ENCODE peak calls at places on chromosomes 16 and 17, in ten cellular contexts. L is mammary epithelial cell; Z is adrenal gland; S is heart right ventricle; Q is testis; Y is vagina; J is ascending aorta; K is prostate gland; R is CD4-positive, alpha-beta T cell; I is OCI-LY7. H is an unnamed sample.

GRCh38 chr17:63703556-63704258 is 3.8 kb upstream of the LIMD2 start:
- DNase-seq in L (no peak), Z (no peak), S (no peak), Q (peak), Y (no peak), J (peak), K (no peak), R (no peak), I (no peak), H (no peak)

GRCh38 chr17:55990332-55991006 is 162.8 kb upstream of the ANKFN1 start:
- DNase-seq in L (no peak), Z (no peak), S (no peak), Q (no peak), Y (no peak), J (no peak), K (no peak), R (no peak), I (no peak), H (peak)

GRCh38 chr16:12314786-12315185 is 338.3 kb downstream of the SNX29 start:
- DNase-seq in L (peak), Z (no peak), S (no peak), Q (no peak), Y (no peak), J (no peak), K (no peak), R (no peak), I (no peak), H (peak)

GRCh38 chr17:61309857-61310256 is 89.8 kb upstream of the TBX2 start:
- DNase-seq in L (peak), Z (no peak), S (no peak), Q (no peak), Y (no peak), J (peak), K (no peak), R (no peak), I (no peak), H (no peak)

GRCh38 chr17:41428591-41429326 is 4.4 kb upstream of the KRT37 start:
- DNase-seq in L (no peak), Z (no peak), S (no peak), Q (no peak), Y (no peak), J (no peak), K (no peak), R (no peak), I (no peak), H (peak)

GRCh38 chr16:1817716-1818115 is 8.9 kb downstream of the HAGH start:
- DNase-seq in L (no peak), Z (peak), S (no peak), Q (no peak), Y (no peak), J (peak), K (no peak), R (no peak), I (no peak), H (no peak)

GRCh38 chr17:72115789-72116520 is 4.9 kb upstream of the SOX9 start:
- DNase-seq in L (peak), Z (no peak), S (no peak), Q (peak), Y (no peak), J (no peak), K (no peak), R (no peak), I (no peak), H (no peak)

GRCh38 chr17:77375917-77376651 is 235.3 kb downstream of the SEC14L1 start:
- DNase-seq in L (peak), Z (peak), S (no peak), Q (peak), Y (no peak), J (no peak), K (no peak), R (peak), I (no peak), H (peak)

GRCh38 chr16:57255686-57256415 is 10.8 kb downstream of the ARL2BP start:
- DNase-seq in L (peak), Z (no peak), S (no peak), Q (no peak), Y (peak), J (peak), K (no peak), R (no peak), I (no peak), H (no peak)

GRCh38 chr16:10256855-10257641 is 74.8 kb upstream of the GRIN2A start:
- DNase-seq in L (peak), Z (peak), S (peak), Q (peak), Y (no peak), J (no peak), K (no peak), R (peak), I (peak), H (peak)

GRCh38 chr17:71635187-71635586 is 485.6 kb upstream of the SOX9 start:
- DNase-seq in L (no peak), Z (no peak), S (no peak), Q (no peak), Y (no peak), J (no peak), K (no peak), R (no peak), I (no peak), H (no peak)

GRCh38 chr17:82751171-82751570 is 694 bp upstream of the TBCD start:
- DNase-seq in L (no peak), Z (peak), S (no peak), Q (no peak), Y (no peak), J (no peak), K (no peak), R (peak), I (no peak), H (no peak)
- H3K27ac ChIP-seq in L (no peak), Z (no peak), S (no peak), Q (peak), Y (peak), J (peak), K (peak), R (no peak), I (peak), H (no peak)

GRCh38 chr16:52562770-52563169 is 15.8 kb upstream of the TOX3 start:
- DNase-seq in L (no peak), Z (no peak), S (no peak), Q (no peak), Y (no peak), J (no peak), K (no peak), R (no peak), I (no peak), H (no peak)
- H3K27ac ChIP-seq in L (no peak), Z (no peak), S (no peak), Q (no peak), Y (no peak), J (no peak), K (no peak), R (no peak), I (no peak), H (no peak)

DNA sequence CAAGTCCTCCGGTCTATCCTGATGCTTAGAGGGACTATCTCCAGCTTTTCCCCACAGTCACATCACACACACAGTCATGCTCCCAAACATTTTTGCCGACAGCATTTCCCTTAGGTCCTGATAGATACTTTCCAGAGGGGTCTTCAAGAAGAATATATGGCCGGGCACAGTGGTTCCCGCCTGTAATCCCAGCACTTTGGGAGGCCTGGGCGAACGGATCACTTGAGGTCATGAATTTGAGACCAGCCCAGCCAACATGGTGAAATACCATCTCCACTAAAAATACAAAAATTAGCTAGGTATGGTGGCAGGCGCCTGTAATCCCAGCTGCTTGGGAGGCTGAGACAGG is 4.3 kb upstream of the GIP start:
- DNase-seq in L (no peak), Z (no peak), S (no peak), Q (no peak), Y (no peak), J (no peak), K (no peak), R (no peak), I (no peak), H (no peak)
- H3K27ac ChIP-seq in L (no peak), Z (no peak), S (no peak), Q (no peak), Y (no peak), J (no peak), K (no peak), R (no peak), I (no peak), H (peak)

DNA sequence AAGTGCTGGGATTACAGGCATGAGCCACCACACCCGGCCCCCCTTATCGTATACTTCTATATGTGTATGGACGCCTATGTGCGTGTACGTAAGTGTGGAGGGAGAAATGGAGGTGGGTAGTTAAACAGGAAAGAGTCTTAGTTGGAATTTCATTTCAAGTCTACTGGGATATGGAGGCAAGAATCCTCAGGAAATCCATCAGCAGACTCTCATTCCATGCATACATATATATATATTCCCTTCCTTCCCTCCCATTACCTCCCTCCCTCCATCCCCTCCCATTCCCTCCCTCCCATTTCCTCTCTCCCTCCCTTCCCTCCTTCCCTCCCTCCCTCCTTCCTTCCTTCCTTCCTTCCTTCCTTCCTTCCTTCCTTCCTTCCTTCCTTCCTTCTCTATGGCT is 391.7 kb upstream of the RBFOX1 start:
- DNase-seq in L (no peak), Z (no peak), S (no peak), Q (no peak), Y (no peak), J (no peak), K (no peak), R (no peak), I (no peak), H (no peak)
- H3K27ac ChIP-seq in L (no peak), Z (no peak), S (no peak), Q (no peak), Y (no peak), J (no peak), K (no peak), R (no peak), I (no peak), H (no peak)

GRCh38 chr16:19884611-19885455 is at the start of gene GPRC5B:
- DNase-seq in L (no peak), Z (peak), S (peak), Q (peak), Y (no peak), J (no peak), K (peak), R (peak), I (peak), H (peak)
- H3K27ac ChIP-seq in L (no peak), Z (no peak), S (peak), Q (peak), Y (peak), J (peak), K (peak), R (no peak), I (no peak), H (peak)

GRCh38 chr17:68135141-68135887 is 99.8 kb downstream of the KPNA2 start:
- DNase-seq in L (no peak), Z (no peak), S (no peak), Q (no peak), Y (no peak), J (no peak), K (no peak), R (no peak), I (no peak), H (no peak)
- H3K27ac ChIP-seq in L (no peak), Z (no peak), S (no peak), Q (no peak), Y (no peak), J (no peak), K (no peak), R (no peak), I (no peak), H (no peak)

DNA sequence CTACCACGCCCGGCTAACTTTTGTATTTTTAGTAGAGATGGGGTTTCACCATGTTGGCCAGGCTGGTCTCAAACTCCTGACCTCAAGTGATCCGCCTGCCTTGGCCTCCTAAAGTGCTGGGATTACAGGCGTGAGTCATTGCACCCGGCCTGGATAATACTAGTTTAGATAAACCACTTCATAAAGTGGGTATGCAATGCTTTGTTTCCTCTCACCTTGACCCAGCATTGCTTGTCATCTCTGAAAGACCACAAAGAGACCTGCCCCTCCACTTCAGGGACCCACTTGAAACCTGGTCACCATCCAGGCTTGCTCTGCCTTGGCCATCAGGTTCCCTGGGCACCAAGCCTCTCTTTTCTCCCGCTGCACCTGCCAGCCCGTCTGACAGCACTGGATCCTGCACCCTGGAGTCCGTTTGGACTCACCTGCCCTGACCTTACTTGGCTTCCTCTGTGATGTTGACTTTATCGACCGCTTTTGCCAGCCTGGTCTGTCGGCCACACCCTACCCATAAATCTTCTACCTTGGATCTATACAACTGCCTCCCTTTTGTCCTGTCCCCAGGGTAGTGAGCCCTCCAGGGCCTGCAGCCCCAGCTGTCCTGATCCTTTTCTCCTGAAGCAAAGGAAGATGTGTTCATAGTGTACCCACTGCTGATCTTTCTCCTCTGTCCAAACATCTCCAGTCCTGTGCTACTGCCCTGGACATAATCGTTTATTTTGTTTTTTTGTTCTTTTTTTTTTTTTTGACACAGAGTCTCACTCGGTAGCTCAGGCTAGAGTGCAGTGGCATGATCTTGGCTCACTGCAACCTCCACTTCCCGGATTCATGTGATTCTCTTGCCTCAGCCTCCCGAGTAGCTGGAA is 12.7 kb upstream of the ZG16 start:
- DNase-seq in L (no peak), Z (no peak), S (no peak), Q (no peak), Y (no peak), J (no peak), K (peak), R (no peak), I (no peak), H (no peak)
- H3K27ac ChIP-seq in L (no peak), Z (no peak), S (no peak), Q (no peak), Y (no peak), J (no peak), K (peak), R (no peak), I (no peak), H (no peak)

DNA sequence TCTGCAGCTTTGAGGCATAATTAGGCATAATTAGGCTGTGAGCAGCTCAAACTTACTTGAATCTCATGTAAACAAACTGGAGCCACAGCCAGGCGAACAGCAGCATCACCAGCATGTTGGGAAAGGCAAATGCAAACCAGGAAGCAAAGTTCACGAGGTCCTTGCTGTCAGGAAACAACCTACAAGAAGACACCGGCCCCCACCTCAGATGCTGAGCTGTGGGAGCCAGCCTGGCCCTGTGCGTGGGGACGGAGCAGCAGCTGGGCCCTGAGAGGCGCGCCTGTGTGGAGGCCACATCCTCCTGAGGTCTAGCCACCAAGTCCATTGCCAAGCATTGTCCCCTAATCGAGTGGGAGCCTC is 12.2 kb downstream of the SLC13A5 start:
- DNase-seq in L (no peak), Z (no peak), S (no peak), Q (no peak), Y (no peak), J (no peak), K (no peak), R (no peak), I (no peak), H (no peak)
- H3K27ac ChIP-seq in L (no peak), Z (no peak), S (no peak), Q (no peak), Y (no peak), J (no peak), K (no peak), R (no peak), I (no peak), H (no peak)

GRCh38 chr16:2914233-2914632 is 2.5 kb downstream of the FLYWCH1 start:
- DNase-seq in L (no peak), Z (no peak), S (no peak), Q (no peak), Y (no peak), J (no peak), K (no peak), R (no peak), I (no peak), H (no peak)

GRCh38 chr16:2911580-2912329 is at the start of gene FLYWCH1:
- DNase-seq in L (peak), Z (peak), S (peak), Q (peak), Y (peak), J (peak), K (peak), R (peak), I (peak), H (peak)

GRCh38 chr16:2910441-2910840 is 1.3 kb upstream of the FLYWCH1 start:
- DNase-seq in L (no peak), Z (no peak), S (no peak), Q (no peak), Y (no peak), J (no peak), K (no peak), R (no peak), I (no peak), H (no peak)

GRCh38 chr16:2913603-2914002 is 1.9 kb downstream of the FLYWCH1 start:
- DNase-seq in L (no peak), Z (no peak), S (no peak), Q (no peak), Y (no peak), J (no peak), K (no peak), R (no peak), I (no peak), H (no peak)

DNA sequence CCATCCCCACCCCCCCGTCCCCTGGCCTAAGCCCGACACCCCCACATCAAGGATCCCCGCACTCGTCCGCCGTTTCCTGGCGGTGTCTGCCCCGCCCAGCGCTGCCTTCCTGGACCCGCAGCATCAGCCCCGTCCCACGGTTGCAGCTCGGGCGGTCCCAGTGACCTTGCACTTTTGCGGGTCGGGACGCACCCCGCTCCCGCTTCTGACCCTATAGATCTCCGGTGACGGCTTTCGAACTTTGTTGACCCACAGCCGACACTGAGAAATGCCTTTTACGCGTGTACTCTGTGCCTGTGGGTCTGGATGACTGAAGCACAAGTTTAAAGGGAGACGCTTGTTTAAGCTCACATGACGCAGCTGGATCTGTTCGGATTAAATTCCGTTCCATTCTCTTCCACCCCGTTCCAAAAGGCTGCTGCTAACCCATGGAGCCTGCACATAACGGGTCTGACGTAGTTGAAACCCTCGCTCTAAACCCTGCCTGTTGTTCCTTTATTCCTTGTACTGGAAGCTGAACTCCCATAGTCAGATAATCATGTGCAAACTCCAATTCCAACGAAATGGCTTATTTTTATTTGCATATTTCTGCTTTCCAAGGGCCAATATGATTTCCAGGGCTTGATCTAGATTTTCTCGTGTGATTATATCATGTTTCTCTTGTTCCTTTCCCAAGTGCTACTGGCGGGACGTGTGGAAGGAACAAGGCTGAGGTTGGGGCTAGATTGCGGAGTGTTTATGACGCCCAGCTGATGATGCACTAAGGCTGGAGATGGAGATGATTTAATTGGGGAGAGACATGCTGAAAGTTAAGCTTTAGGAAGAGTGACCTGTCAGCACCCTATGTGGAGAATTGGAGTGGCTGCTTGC is 834 bp downstream of the FLYWCH1 start:
- DNase-seq in L (peak), Z (peak), S (peak), Q (no peak), Y (no peak), J (peak), K (no peak), R (no peak), I (peak), H (peak)
- H3K27ac ChIP-seq in L (peak), Z (peak), S (peak), Q (peak), Y (peak), J (peak), K (peak), R (peak), I (no peak), H (no peak)

DNA sequence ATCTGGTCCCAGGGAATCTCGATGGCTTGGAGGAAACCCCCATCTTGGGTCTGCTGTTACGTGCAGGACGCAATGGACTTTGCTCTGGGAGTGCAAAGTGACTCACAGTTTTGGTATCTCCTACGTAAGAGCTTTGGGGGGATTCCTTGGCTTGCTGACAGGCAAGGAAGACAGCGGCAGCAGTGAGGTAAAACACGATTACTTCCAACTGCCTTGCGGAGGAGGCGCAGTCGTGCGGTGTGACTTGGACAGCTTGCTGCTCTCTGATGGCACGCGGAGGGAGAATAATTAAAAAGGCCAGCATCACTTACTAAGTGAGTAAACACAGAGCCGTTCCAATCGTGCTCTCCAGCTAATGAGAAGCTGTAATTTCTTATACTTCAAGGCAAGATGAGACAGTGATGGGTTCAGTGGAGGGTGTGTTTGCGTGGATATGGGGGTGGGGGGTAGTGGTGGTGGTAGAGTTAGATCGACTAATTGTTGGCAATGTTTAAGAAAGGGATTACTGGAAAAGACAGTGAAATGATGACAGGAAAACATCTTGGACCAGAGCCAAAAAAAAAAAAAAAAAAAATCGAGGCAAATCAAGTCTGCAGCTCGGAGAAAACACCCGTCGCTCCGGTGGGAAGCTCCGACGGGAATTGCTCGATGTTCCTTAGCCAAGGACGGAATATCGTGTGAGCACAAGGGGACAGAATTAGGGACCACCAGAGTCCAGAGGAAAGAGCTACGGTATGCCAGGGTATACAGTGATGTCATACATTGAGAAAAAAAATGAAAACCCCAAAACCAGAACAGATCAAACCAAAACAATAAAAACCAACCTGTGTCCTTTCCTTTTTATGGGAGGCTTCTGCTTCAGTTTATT is 184.9 kb upstream of the ZFHX3 start:
- DNase-seq in L (peak), Z (peak), S (peak), Q (peak), Y (peak), J (no peak), K (no peak), R (no peak), I (no peak), H (peak)
- H3K27ac ChIP-seq in L (no peak), Z (no peak), S (no peak), Q (no peak), Y (no peak), J (no peak), K (no peak), R (no peak), I (no peak), H (no peak)